ENCODE peak calls at places on chromosomes 13 and 19, in four cellular contexts. One of them, this sample, is unnamed.

GRCh38 chr13:72229067-72229466 is 362.1 kb upstream of the DACH1 start:
- DNase-seq in IMR-90: no peak
- DNase-seq in psoas muscle: no peak
- DNase-seq in AG09309: no peak
- DNase-seq in this sample: no peak

GRCh38 chr19:49534632-49535385 is 7.0 kb downstream of the RCN3 start:
- DNase-seq in IMR-90: no peak
- DNase-seq in psoas muscle: no peak
- DNase-seq in AG09309: no peak
- DNase-seq in this sample: no peak

GRCh38 chr13:70856706-70857105 is 748.5 kb upstream of the KLHL1 start:
- DNase-seq in IMR-90: no peak
- DNase-seq in psoas muscle: no peak
- DNase-seq in AG09309: no peak
- DNase-seq in this sample: no peak

GRCh38 chr19:10858204-10858828 is 10.1 kb downstream of the C19orf38 start:
- DNase-seq in AG09309: no peak
- DNase-seq in psoas muscle: no peak
- DNase-seq in IMR-90: no peak
- DNase-seq in this sample: no peak

GRCh38 chr13:79659161-79659560 is 178.2 kb downstream of the NDFIP2 start:
- DNase-seq in AG09309: no peak
- DNase-seq in psoas muscle: peak; percentile 40
- DNase-seq in IMR-90: no peak
- DNase-seq in this sample: no peak

GRCh38 chr19:36245210-36246005 is 30.5 kb downstream of the ZNF146 start:
- DNase-seq in IMR-90: no peak
- DNase-seq in psoas muscle: no peak
- DNase-seq in AG09309: no peak
- DNase-seq in this sample: no peak

GRCh38 chr19:42059196-42059595 is 10.8 kb downstream of the GRIK5 start:
- DNase-seq in IMR-90: no peak
- DNase-seq in psoas muscle: no peak
- DNase-seq in AG09309: no peak
- DNase-seq in this sample: no peak

GRCh38 chr19:43599635-43600295 is 3.4 kb downstream of the ZNF576 start:
- DNase-seq in IMR-90: no peak
- DNase-seq in psoas muscle: no peak
- DNase-seq in AG09309: no peak
- DNase-seq in this sample: no peak

GRCh38 chr19:1492474-1493006 is 1.6 kb downstream of the REEP6 start:
- DNase-seq in IMR-90: no peak
- DNase-seq in AG09309: no peak
- DNase-seq in psoas muscle: no peak
- DNase-seq in this sample: no peak

GRCh38 chr19:15104411-15104810 is 2.8 kb upstream of the SYDE1 start:
- DNase-seq in psoas muscle: no peak
- DNase-seq in AG09309: no peak
- DNase-seq in IMR-90: no peak
- DNase-seq in this sample: no peak

GRCh38 chr19:15098505-15098904 is 8.7 kb upstream of the SYDE1 start:
- DNase-seq in psoas muscle: no peak
- DNase-seq in IMR-90: no peak
- DNase-seq in AG09309: no peak
- DNase-seq in this sample: no peak

GRCh38 chr19:15104003-15104402 is 3.2 kb upstream of the SYDE1 start:
- DNase-seq in IMR-90: no peak
- DNase-seq in AG09309: no peak
- DNase-seq in psoas muscle: no peak
- DNase-seq in this sample: no peak

GRCh38 chr19:15099017-15099582 is 8.1 kb upstream of the SYDE1 start:
- DNase-seq in psoas muscle: no peak
- DNase-seq in AG09309: no peak
- DNase-seq in IMR-90: no peak
- DNase-seq in this sample: no peak

GRCh38 chr19:15101479-15102082 is 5.6 kb upstream of the SYDE1 start:
- DNase-seq in AG09309: no peak
- DNase-seq in psoas muscle: no peak
- DNase-seq in IMR-90: peak; percentile 56
- DNase-seq in this sample: no peak
- TF ChIP-seq CTCF in AG09309: peak; percentile 76
- TF ChIP-seq CTCF in psoas muscle: peak; percentile 58
- TF ChIP-seq CTCF in IMR-90: peak; percentile 68
- TF ChIP-seq CTCF in this sample: peak; percentile 81

DNA sequence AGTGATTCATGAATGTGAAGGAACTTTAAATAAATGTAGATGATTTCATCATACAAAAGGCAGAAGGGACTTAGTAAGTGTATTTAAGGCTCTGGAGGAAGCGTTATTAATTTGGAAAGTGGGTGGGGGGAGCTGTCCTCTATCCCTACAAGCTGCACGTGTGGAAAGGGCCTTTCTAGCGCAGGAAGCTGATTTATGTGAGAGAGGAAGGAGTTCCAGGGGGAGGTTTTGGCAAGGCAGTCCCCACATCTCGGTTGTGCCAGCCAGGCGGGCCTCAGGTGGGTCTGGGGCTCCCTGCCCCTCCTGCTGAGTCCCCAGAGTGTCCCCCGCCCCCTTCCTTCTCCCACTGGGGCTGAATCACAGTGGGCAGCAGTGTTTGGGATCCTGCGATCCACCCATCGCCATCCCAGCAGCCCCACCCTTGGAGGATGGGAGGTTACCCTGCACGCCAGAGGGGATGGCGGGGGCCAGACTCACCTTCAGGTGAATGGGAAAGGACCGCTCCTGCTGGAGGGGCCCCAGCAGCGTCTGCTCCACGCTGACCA is 709 bp downstream of the DLEU7 start:
- DNase-seq in psoas muscle: no peak
- DNase-seq in IMR-90: no peak
- DNase-seq in AG09309: no peak
- DNase-seq in this sample: no peak
- H3K4me3 ChIP-seq in psoas muscle: peak overlapping the region; percentile 55
- H3K4me3 ChIP-seq in IMR-90: no peak overlapping the region
- H3K4me3 ChIP-seq in AG09309: no peak overlapping the region
- H3K4me3 ChIP-seq in this sample: peak overlapping the region; percentile 3

GRCh38 chr13:110070046-110070445 is 236.9 kb downstream of the COL4A1 start:
- DNase-seq in AG09309: no peak
- DNase-seq in psoas muscle: no peak
- DNase-seq in IMR-90: no peak
- DNase-seq in this sample: peak; percentile 43
- TF ChIP-seq CTCF in AG09309: no peak
- TF ChIP-seq CTCF in psoas muscle: no peak
- TF ChIP-seq CTCF in IMR-90: no peak
- TF ChIP-seq CTCF in this sample: no peak

GRCh38 chr13:23600100-23600499 is 29.9 kb downstream of the TNFRSF19 start:
- DNase-seq in AG09309: no peak
- DNase-seq in IMR-90: no peak
- DNase-seq in psoas muscle: no peak
- DNase-seq in this sample: no peak
- H3K4me3 ChIP-seq in AG09309: no peak overlapping the region
- H3K4me3 ChIP-seq in IMR-90: no peak overlapping the region
- H3K4me3 ChIP-seq in psoas muscle: no peak overlapping the region
- H3K4me3 ChIP-seq in this sample: no peak overlapping the region

DNA sequence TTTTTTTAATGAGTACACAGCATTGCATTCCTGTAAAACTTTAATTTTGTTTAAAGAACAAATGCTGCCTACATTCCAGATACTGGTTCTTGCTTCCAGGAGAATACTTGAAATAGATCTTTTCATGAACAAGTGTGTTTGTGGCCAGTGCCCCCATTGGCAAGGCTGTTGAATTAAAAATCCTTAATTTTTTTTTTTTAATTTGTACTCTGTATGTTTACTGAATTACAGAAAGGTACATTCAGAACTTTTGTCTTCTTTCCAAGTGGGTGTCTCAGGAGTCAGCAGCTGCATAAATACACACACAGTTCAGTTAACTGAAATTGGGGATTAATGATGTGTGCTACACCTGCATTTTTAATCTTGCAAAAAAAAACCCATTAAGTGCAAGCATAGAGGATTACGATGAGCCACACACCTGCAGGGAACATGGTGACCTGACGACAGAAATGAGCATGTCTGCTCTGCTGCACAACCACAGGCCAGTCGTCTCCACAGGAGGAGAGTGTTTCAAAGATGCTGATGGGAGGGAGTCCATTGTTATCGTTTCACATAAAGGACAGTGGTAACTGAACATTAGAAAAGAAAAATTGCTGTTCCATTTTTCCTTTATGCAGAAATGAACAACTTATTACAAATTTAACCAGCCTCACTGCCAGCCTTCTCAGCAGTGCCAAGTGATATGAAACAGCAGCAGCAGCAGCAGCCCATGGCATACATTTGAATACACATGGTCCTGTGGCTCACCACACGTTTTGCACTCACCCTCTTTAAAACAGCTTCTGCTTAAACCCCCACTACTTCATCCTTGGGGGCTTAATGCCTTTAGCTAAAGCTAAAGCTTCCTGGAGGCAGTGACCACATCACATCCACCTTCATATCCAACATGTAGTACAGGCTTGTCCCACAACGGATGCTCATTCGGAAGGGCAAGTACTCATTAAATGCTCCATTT is 72.3 kb upstream of the RFC3 start:
- DNase-seq in AG09309: no peak
- DNase-seq in psoas muscle: no peak
- DNase-seq in IMR-90: no peak
- DNase-seq in this sample: no peak
- TF ChIP-seq CTCF in AG09309: no peak
- TF ChIP-seq CTCF in psoas muscle: no peak
- TF ChIP-seq CTCF in IMR-90: no peak
- TF ChIP-seq CTCF in this sample: no peak